ENCODE peak calls at places on chromosome 20, in five cellular contexts. One of them, this sample, is unnamed.

GRCh38 chr20:20824924-20825584 is 112.6 kb upstream of the RALGAPA2 start:
- DNase-seq in mesendoderm: peak; percentile 76
- DNase-seq in AG10803: peak; percentile 12
- DNase-seq in SK-N-SH: peak; percentile 56
- DNase-seq in psoas muscle: peak; percentile 38
- DNase-seq in this sample: peak; percentile 58

GRCh38 chr20:44730441-44730840 is 15.2 kb upstream of the KCNK15 start:
- DNase-seq in mesendoderm: no peak
- DNase-seq in AG10803: peak; percentile 95
- DNase-seq in SK-N-SH: no peak
- DNase-seq in psoas muscle: no peak
- DNase-seq in this sample: no peak

GRCh38 chr20:13008761-13009681 is at the start of gene SPTLC3:
- DNase-seq in mesendoderm: peak; percentile 85
- DNase-seq in AG10803: peak; percentile 45
- DNase-seq in SK-N-SH: no peak
- DNase-seq in psoas muscle: peak; percentile 16
- DNase-seq in this sample: peak; percentile 62

GRCh38 chr20:35620818-35621559 is 5.4 kb downstream of the SPAG4 start:
- DNase-seq in mesendoderm: no peak
- DNase-seq in AG10803: no peak
- DNase-seq in SK-N-SH: no peak
- DNase-seq in psoas muscle: no peak
- DNase-seq in this sample: no peak

GRCh38 chr20:8228315-8228714 is 96.2 kb downstream of the PLCB1 start:
- DNase-seq in mesendoderm: no peak
- DNase-seq in AG10803: no peak
- DNase-seq in SK-N-SH: no peak
- DNase-seq in psoas muscle: no peak
- DNase-seq in this sample: no peak

GRCh38 chr20:45985573-45985972 is 13.6 kb upstream of the ZNF335 start:
- DNase-seq in mesendoderm: peak; percentile 57
- DNase-seq in AG10803: peak; percentile 5
- DNase-seq in SK-N-SH: no peak
- DNase-seq in psoas muscle: no peak
- DNase-seq in this sample: no peak

GRCh38 chr20:25355191-25355590 is 35.4 kb downstream of the ABHD12 start:
- DNase-seq in mesendoderm: no peak
- DNase-seq in AG10803: no peak
- DNase-seq in SK-N-SH: no peak
- DNase-seq in psoas muscle: no peak
- DNase-seq in this sample: no peak

GRCh38 chr20:25065044-25065624 is 7.2 kb upstream of the ACSS1 start:
- DNase-seq in mesendoderm: no peak
- DNase-seq in AG10803: no peak
- DNase-seq in SK-N-SH: no peak
- DNase-seq in psoas muscle: no peak
- DNase-seq in this sample: peak; percentile 9

GRCh38 chr20:47809561-47809960 is 24.3 kb upstream of the SULF2 start:
- DNase-seq in mesendoderm: peak; percentile 77
- DNase-seq in AG10803: no peak
- DNase-seq in SK-N-SH: peak; percentile 60
- DNase-seq in psoas muscle: no peak
- DNase-seq in this sample: no peak

GRCh38 chr20:60062431-60063336 is 104.5 kb downstream of the CDH26 start:
- DNase-seq in mesendoderm: no peak
- DNase-seq in AG10803: peak; percentile 97
- DNase-seq in SK-N-SH: peak; percentile 57
- DNase-seq in psoas muscle: no peak
- DNase-seq in this sample: no peak

GRCh38 chr20:45343867-45344721 is 4.1 kb downstream of the SDC4 start:
- DNase-seq in mesendoderm: peak; percentile 87
- DNase-seq in AG10803: peak; percentile 86
- DNase-seq in SK-N-SH: no peak
- DNase-seq in psoas muscle: peak; percentile 79
- DNase-seq in this sample: peak; percentile 76

GRCh38 chr20:7848351-7848750 is 91.9 kb downstream of the HAO1 start:
- DNase-seq in mesendoderm: no peak
- DNase-seq in AG10803: no peak
- DNase-seq in SK-N-SH: no peak
- DNase-seq in psoas muscle: no peak
- DNase-seq in this sample: no peak

GRCh38 chr20:32534661-32535240 is 50.4 kb downstream of the NOL4L start:
- DNase-seq in mesendoderm: peak; percentile 48
- DNase-seq in AG10803: no peak
- DNase-seq in SK-N-SH: no peak
- DNase-seq in psoas muscle: no peak
- DNase-seq in this sample: no peak

GRCh38 chr20:53142225-53142624 is 170.1 kb downstream of the TSHZ2 start:
- DNase-seq in mesendoderm: no peak
- DNase-seq in AG10803: no peak
- DNase-seq in SK-N-SH: no peak
- DNase-seq in psoas muscle: no peak
- DNase-seq in this sample: no peak

GRCh38 chr20:6683346-6683977 is 84.0 kb upstream of the BMP2 start:
- DNase-seq in mesendoderm: no peak
- DNase-seq in AG10803: no peak
- DNase-seq in SK-N-SH: no peak
- DNase-seq in psoas muscle: no peak
- DNase-seq in this sample: no peak

GRCh38 chr20:35181731-35182130 is 9.9 kb downstream of the PROCR start:
- DNase-seq in mesendoderm: no peak
- DNase-seq in AG10803: peak; percentile 85
- DNase-seq in SK-N-SH: no peak
- DNase-seq in psoas muscle: no peak
- DNase-seq in this sample: no peak

GRCh38 chr20:18506744-18507143 is 996 bp upstream of the SEC23B start:
- DNase-seq in mesendoderm: no peak
- DNase-seq in AG10803: no peak
- DNase-seq in SK-N-SH: no peak
- DNase-seq in psoas muscle: no peak
- DNase-seq in this sample: peak; percentile 10

GRCh38 chr20:56454754-56455153 is 13.7 kb upstream of the RTF2 start:
- DNase-seq in mesendoderm: no peak
- DNase-seq in AG10803: no peak
- DNase-seq in SK-N-SH: no peak
- DNase-seq in psoas muscle: no peak
- DNase-seq in this sample: no peak

GRCh38 chr20:46356195-46357029 is 48.1 kb upstream of the CDH22 start:
- DNase-seq in mesendoderm: no peak
- DNase-seq in AG10803: no peak
- DNase-seq in SK-N-SH: no peak
- DNase-seq in psoas muscle: no peak
- DNase-seq in this sample: no peak

GRCh38 chr20:43727980-43728590 is 1.3 kb upstream of the GTSF1L start:
- DNase-seq in mesendoderm: no peak
- DNase-seq in AG10803: no peak
- DNase-seq in SK-N-SH: no peak
- DNase-seq in psoas muscle: no peak
- DNase-seq in this sample: peak; percentile 30

GRCh38 chr20:46652699-46653098 is 1.4 kb upstream of the SLC13A3 start:
- DNase-seq in mesendoderm: no peak
- DNase-seq in AG10803: no peak
- DNase-seq in SK-N-SH: no peak
- DNase-seq in psoas muscle: no peak
- DNase-seq in this sample: no peak

GRCh38 chr20:39181490-39181889 is 219.3 kb downstream of the DHX35 start:
- DNase-seq in mesendoderm: no peak
- DNase-seq in AG10803: no peak
- DNase-seq in SK-N-SH: no peak
- DNase-seq in psoas muscle: no peak
- DNase-seq in this sample: no peak

GRCh38 chr20:20606046-20606445 is 106.4 kb downstream of the RALGAPA2 start:
- DNase-seq in mesendoderm: no peak
- DNase-seq in AG10803: no peak
- DNase-seq in SK-N-SH: no peak
- DNase-seq in psoas muscle: no peak
- DNase-seq in this sample: no peak

GRCh38 chr20:7516631-7517051 is 423.6 kb downstream of the HAO1 start:
- DNase-seq in mesendoderm: no peak
- DNase-seq in AG10803: peak; percentile 90
- DNase-seq in SK-N-SH: peak; percentile 1
- DNase-seq in psoas muscle: no peak
- DNase-seq in this sample: no peak

GRCh38 chr20:35699914-35700624 is 864 bp downstream of the ROMO1 start:
- DNase-seq in mesendoderm: no peak
- DNase-seq in AG10803: no peak
- DNase-seq in SK-N-SH: no peak
- DNase-seq in psoas muscle: no peak
- DNase-seq in this sample: no peak

GRCh38 chr20:38748097-38748862 is at the start of gene ACTR5:
- DNase-seq in mesendoderm: peak; percentile 92
- DNase-seq in AG10803: peak; percentile 85
- DNase-seq in SK-N-SH: peak; percentile 98
- DNase-seq in psoas muscle: peak; percentile 92
- DNase-seq in this sample: peak; percentile 97

GRCh38 chr20:53517146-53517545 is 76.5 kb downstream of the ZNF217 start:
- DNase-seq in mesendoderm: no peak
- DNase-seq in AG10803: no peak
- DNase-seq in SK-N-SH: no peak
- DNase-seq in psoas muscle: no peak
- DNase-seq in this sample: peak; percentile 35

GRCh38 chr20:53655909-53656652 is 62.4 kb upstream of the ZNF217 start:
- DNase-seq in mesendoderm: no peak
- DNase-seq in AG10803: peak; percentile 31
- DNase-seq in SK-N-SH: no peak
- DNase-seq in psoas muscle: no peak
- DNase-seq in this sample: no peak

GRCh38 chr20:21125072-21125848 is 622 bp upstream of the KIZ start:
- DNase-seq in mesendoderm: peak; percentile 65
- DNase-seq in AG10803: peak; percentile 51
- DNase-seq in SK-N-SH: peak; percentile 70
- DNase-seq in psoas muscle: peak; percentile 43
- DNase-seq in this sample: peak; percentile 56

GRCh38 chr20:59314872-59315500 is 14.6 kb downstream of the EDN3 start:
- DNase-seq in mesendoderm: no peak
- DNase-seq in AG10803: no peak
- DNase-seq in SK-N-SH: no peak
- DNase-seq in psoas muscle: no peak
- DNase-seq in this sample: no peak

GRCh38 chr20:48203252-48203651 is 418.0 kb upstream of the SULF2 start:
- DNase-seq in mesendoderm: no peak
- DNase-seq in AG10803: no peak
- DNase-seq in SK-N-SH: no peak
- DNase-seq in psoas muscle: no peak
- DNase-seq in this sample: no peak

GRCh38 chr20:59071224-59071623 is 28.6 kb upstream of the PRELID3B start:
- DNase-seq in mesendoderm: no peak
- DNase-seq in AG10803: no peak
- DNase-seq in SK-N-SH: no peak
- DNase-seq in psoas muscle: no peak
- DNase-seq in this sample: no peak

GRCh38 chr20:2767768-2768631 is 32.4 kb downstream of the CPXM1 start:
- DNase-seq in mesendoderm: no peak
- DNase-seq in AG10803: peak; percentile 71
- DNase-seq in SK-N-SH: peak; percentile 14
- DNase-seq in psoas muscle: no peak
- DNase-seq in this sample: no peak

GRCh38 chr20:13200767-13201500 is 20.1 kb upstream of the ISM1 start:
- DNase-seq in mesendoderm: peak; percentile 18
- DNase-seq in AG10803: no peak
- DNase-seq in SK-N-SH: no peak
- DNase-seq in psoas muscle: no peak
- DNase-seq in this sample: no peak

GRCh38 chr20:37565134-37565811 is 37.6 kb upstream of the BLCAP start:
- DNase-seq in mesendoderm: no peak
- DNase-seq in AG10803: no peak
- DNase-seq in SK-N-SH: no peak
- DNase-seq in psoas muscle: no peak
- DNase-seq in this sample: no peak

GRCh38 chr20:16748058-16748457 is at the start of gene OTOR:
- DNase-seq in mesendoderm: no peak
- DNase-seq in AG10803: no peak
- DNase-seq in SK-N-SH: peak; percentile 22
- DNase-seq in psoas muscle: no peak
- DNase-seq in this sample: no peak
- H3K4me3 ChIP-seq in mesendoderm: no peak within 1 kb of the TSS
- H3K4me3 ChIP-seq in AG10803: no peak within 1 kb of the TSS
- H3K4me3 ChIP-seq in SK-N-SH: no peak within 1 kb of the TSS
- H3K4me3 ChIP-seq in psoas muscle: no peak within 1 kb of the TSS
- H3K4me3 ChIP-seq in this sample: no peak within 1 kb of the TSS

DNA sequence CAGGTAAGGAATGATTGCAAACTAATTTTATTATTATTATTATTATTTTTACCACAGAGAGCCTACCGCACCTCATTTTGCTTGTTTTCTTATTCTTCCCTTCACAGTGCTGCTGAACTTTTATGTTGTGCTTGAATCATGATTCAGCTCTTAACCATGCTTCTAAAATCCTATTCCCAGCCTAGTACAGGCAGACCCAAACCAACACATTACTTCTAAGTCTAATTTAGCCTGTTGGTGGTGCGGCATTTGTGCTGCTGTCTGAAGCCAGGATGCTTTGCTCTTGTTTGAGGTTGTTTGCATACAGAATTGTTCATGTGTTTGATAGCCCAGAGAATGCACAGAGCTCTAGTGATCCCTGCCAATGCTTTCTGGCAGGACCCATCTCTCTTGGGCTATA is 213.5 kb upstream of the KCNG1 start:
- DNase-seq in mesendoderm: no peak
- DNase-seq in AG10803: no peak
- DNase-seq in SK-N-SH: no peak
- DNase-seq in psoas muscle: no peak
- DNase-seq in this sample: no peak
- H3K4me3 ChIP-seq in mesendoderm: no peak overlapping the region
- H3K4me3 ChIP-seq in AG10803: no peak overlapping the region
- H3K4me3 ChIP-seq in SK-N-SH: no peak overlapping the region
- H3K4me3 ChIP-seq in psoas muscle: no peak overlapping the region
- H3K4me3 ChIP-seq in this sample: no peak overlapping the region

GRCh38 chr20:1265916-1266166 is 253 bp upstream of the SNPH start:
- DNase-seq in mesendoderm: no peak
- DNase-seq in AG10803: no peak
- DNase-seq in SK-N-SH: no peak
- DNase-seq in psoas muscle: no peak
- DNase-seq in this sample: no peak
- H3K4me3 ChIP-seq in mesendoderm: no peak overlapping the region
- H3K4me3 ChIP-seq in AG10803: peak overlapping the region; percentile 62
- H3K4me3 ChIP-seq in SK-N-SH: peak overlapping the region; percentile 81
- H3K4me3 ChIP-seq in psoas muscle: peak overlapping the region; percentile 86
- H3K4me3 ChIP-seq in this sample: peak overlapping the region; percentile 52

GRCh38 chr20:10172998-10173655 is 45.5 kb upstream of the SNAP25 start:
- DNase-seq in mesendoderm: no peak
- DNase-seq in AG10803: no peak
- DNase-seq in SK-N-SH: no peak
- DNase-seq in psoas muscle: no peak
- DNase-seq in this sample: no peak

GRCh38 chr20:10167594-10167993 is 51.0 kb upstream of the SNAP25 start:
- DNase-seq in mesendoderm: no peak
- DNase-seq in AG10803: no peak
- DNase-seq in SK-N-SH: no peak
- DNase-seq in psoas muscle: no peak
- DNase-seq in this sample: no peak

GRCh38 chr20:10170261-10170660 is 48.4 kb upstream of the SNAP25 start:
- DNase-seq in mesendoderm: no peak
- DNase-seq in AG10803: no peak
- DNase-seq in SK-N-SH: no peak
- DNase-seq in psoas muscle: no peak
- DNase-seq in this sample: no peak

GRCh38 chr20:10169752-10170151 is 48.9 kb upstream of the SNAP25 start:
- DNase-seq in mesendoderm: no peak
- DNase-seq in AG10803: no peak
- DNase-seq in SK-N-SH: no peak
- DNase-seq in psoas muscle: no peak
- DNase-seq in this sample: no peak

GRCh38 chr20:10171864-10172751 is 46.5 kb upstream of the SNAP25 start:
- DNase-seq in mesendoderm: peak; percentile 66
- DNase-seq in AG10803: peak; percentile 5
- DNase-seq in SK-N-SH: peak; percentile 89
- DNase-seq in psoas muscle: peak; percentile 44
- DNase-seq in this sample: peak; percentile 22
- H3K4me3 ChIP-seq in mesendoderm: peak overlapping the region; percentile 23
- H3K4me3 ChIP-seq in AG10803: peak overlapping the region; percentile 45
- H3K4me3 ChIP-seq in SK-N-SH: peak overlapping the region; percentile 54
- H3K4me3 ChIP-seq in psoas muscle: peak overlapping the region; percentile 52
- H3K4me3 ChIP-seq in this sample: no peak overlapping the region